ENCODE peak calls at places on chromosomes 3 and 15, in five cellular contexts. M is body of pancreas, T is psoas muscle, J is kidney, U is testis. G is an unnamed sample.

GRCh38 chr15:74053497-74053896 is 28.9 kb downstream of the GOLGA6A start:
- DNase-seq in T (no peak), J (no peak), M (no peak), U (no peak), G (no peak)

GRCh38 chr3:193240850-193241706 is at the start of gene PLAAT1:
- DNase-seq in U (peak; percentile 81), T (peak; percentile 80), M (peak; percentile 73), J (peak; percentile 80), G (peak; percentile 65)

GRCh38 chr3:125025647-125026046 is 30.1 kb downstream of the HEG1 start:
- DNase-seq in M (no peak), U (no peak), T (no peak), J (no peak), G (no peak)

GRCh38 chr3:8712045-8712870 is 21.3 kb upstream of the CAV3 start:
- DNase-seq in J (no peak), U (no peak), M (no peak), T (no peak), G (no peak)

GRCh38 chr3:56845505-56845904 is 43.8 kb upstream of the ARHGEF3 start:
- DNase-seq in J (no peak), U (no peak), T (no peak), M (no peak), G (no peak)

GRCh38 chr3:187909871-187910270 is 164.6 kb upstream of the BCL6 start:
- DNase-seq in T (no peak), U (no peak), M (no peak), J (no peak), G (no peak)

GRCh38 chr3:173916799-173917198 is 519.3 kb downstream of the NLGN1 start:
- DNase-seq in U (no peak), T (no peak), M (no peak), J (no peak), G (no peak)

GRCh38 chr15:74364936-74365618 is 2.4 kb downstream of the CYP11A1 start:
- DNase-seq in M (no peak), J (peak; percentile 51), U (no peak), T (no peak), G (no peak)

GRCh38 chr3:30401971-30402370 is 204.4 kb upstream of the TGFBR2 start:
- DNase-seq in M (no peak), T (no peak), J (no peak), U (no peak), G (no peak)

GRCh38 chr3:147410518-147411234 is 1.5 kb downstream of the ZIC1 start:
- DNase-seq in M (no peak), U (peak; percentile 23), J (peak; percentile 64), T (no peak), G (no peak)

GRCh38 chr3:138684411-138684810 is 75.8 kb downstream of the FAIM start:
- DNase-seq in U (no peak), M (no peak), J (no peak), T (no peak), G (no peak)

GRCh38 chr3:123543950-123544349 is 40.9 kb downstream of the HACD2 start:
- DNase-seq in U (no peak), T (no peak), J (no peak), M (no peak), G (no peak)

GRCh38 chr3:127113571-127113891 is 79.4 kb upstream of the PRR23E start:
- DNase-seq in T (no peak), J (no peak), M (no peak), U (no peak), G (no peak)
- H3K4me1 ChIP-seq in T (no peaks in the 10 kb centered on the region), J (no peaks in the 10 kb centered on the region), M (no peaks in the 10 kb centered on the region), U (no peaks in the 10 kb centered on the region), G (no peaks in the 10 kb centered on the region)

GRCh38 chr3:12159227-12159601 is 502 bp upstream of the TIMP4 start:
- DNase-seq in J (no peak), U (no peak), M (no peak), T (no peak), G (no peak)
- H3K4me3 ChIP-seq in J (peak overlapping the region; percentile 44), U (peak overlapping the region; percentile 35), M (no peak overlapping the region), T (peak overlapping the region; percentile 70), G (no peak overlapping the region)

GRCh38 chr3:13353936-13354542 is 66.1 kb downstream of the NUP210 start:
- DNase-seq in U (no peak), J (no peak), T (no peak), M (no peak), G (no peak)
- TF ChIP-seq CTCF in U (no peak), J (no peak), T (no peak), M (no peak), G (no peak)

DNA sequence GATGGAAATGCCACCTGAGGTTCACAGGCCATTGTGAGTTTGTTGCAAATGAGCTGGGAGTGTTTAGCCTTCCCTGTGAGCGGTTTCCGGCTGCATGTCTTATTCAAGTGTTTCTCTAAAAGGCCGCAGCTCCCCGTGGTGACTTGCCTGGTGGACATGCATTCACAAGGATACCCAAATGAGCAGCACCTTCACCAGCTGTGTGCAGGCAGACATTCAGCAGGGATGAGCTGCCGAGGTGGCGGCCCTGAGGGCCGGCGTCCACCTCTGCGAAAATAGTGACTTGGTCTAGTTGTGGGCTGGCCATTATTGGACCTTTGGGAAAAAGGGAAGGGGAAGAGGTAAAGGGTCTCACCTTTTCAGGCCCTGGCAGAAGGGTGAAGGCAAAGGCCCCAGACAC is 23.4 kb downstream of the SPSB4 start:
- DNase-seq in J (no peak), T (no peak), U (no peak), M (no peak), G (no peak)
- H3K4me1 ChIP-seq in J (peaks cover 2% of the 10 kb centered on the region), T (peaks cover 25% of the 10 kb centered on the region), U (peaks cover 9% of the 10 kb centered on the region), M (peaks cover 78% of the 10 kb centered on the region), G (no peaks in the 10 kb centered on the region)

GRCh38 chr15:45630958-45631691 is 3.7 kb upstream of the SQOR start:
- DNase-seq in U (no peak), T (no peak), M (no peak), J (no peak), G (peak; percentile 66)
- H3K4me3 ChIP-seq in U (no peak overlapping the region), T (no peak overlapping the region), M (no peak overlapping the region), J (peak overlapping the region; percentile 14), G (no peak overlapping the region)

GRCh38 chr3:48092270-48092669 is 76.1 kb upstream of the MAP4 start:
- DNase-seq in M (no peak), U (no peak), T (no peak), J (no peak), G (no peak)

GRCh38 chr3:48090166-48090939 is 74.1 kb upstream of the MAP4 start:
- DNase-seq in J (no peak), U (no peak), M (no peak), T (no peak), G (no peak)

GRCh38 chr3:48088056-48088748 is 72.0 kb upstream of the MAP4 start:
- DNase-seq in M (peak; percentile 26), T (no peak), J (no peak), U (peak; percentile 37), G (peak; percentile 46)

GRCh38 chr3:48086736-48087470 is 70.7 kb upstream of the MAP4 start:
- DNase-seq in T (no peak), M (no peak), U (no peak), J (no peak), G (no peak)

DNA sequence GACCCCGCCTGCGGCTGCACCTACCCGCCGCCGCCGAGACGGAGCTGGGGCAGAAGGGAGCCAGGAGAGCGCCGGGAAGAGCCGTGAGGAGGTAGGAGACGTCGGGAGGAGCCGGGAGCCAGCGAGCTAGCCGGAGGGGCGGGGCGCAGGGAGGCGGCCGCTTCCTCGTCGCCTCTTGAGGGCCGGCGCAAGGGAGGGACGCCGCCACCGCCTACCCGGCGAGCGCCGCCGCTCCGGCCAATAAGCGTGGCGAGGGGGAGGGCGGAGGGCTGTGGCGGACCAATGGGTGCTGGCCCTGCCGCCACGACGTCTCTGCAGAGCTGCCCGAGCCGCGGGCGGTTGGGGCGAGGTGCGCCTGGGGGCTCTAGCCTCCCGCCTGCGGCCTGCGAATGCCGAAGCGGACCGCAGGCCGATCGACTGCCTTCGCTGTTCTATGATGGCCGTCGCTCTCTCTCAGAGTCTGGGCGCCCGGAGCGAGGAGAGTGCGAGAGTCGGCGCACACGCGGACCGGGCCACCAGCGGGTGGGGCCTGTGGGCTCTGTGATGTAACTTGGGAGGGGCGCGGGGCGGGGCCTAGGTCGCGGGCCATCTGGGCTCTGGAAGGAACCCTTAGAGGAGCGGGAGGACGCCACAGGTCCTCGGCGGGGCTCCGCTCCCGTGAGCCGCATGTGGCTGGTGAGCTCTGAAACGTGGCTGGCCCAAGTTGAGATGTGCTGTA is 72.7 kb upstream of the MAP4 start:
- DNase-seq in U (peak; percentile 98), M (peak; percentile 97), T (peak; percentile 97), J (peak; percentile 99), G (peak; percentile 98)
- TF ChIP-seq CTCF in U (no peak), M (peak; percentile 31), T (no peak), J (no peak), G (no peak)

GRCh38 chr3:4986175-4986610 is 7.0 kb downstream of the BHLHE40 start:
- DNase-seq in U (no peak), T (no peak), J (no peak), M (no peak), G (no peak)
- H3K4me1 ChIP-seq in U (peaks cover 54% of the 10 kb centered on the region), T (peaks cover 53% of the 10 kb centered on the region), J (peaks cover 26% of the 10 kb centered on the region), M (peaks cover 73% of the 10 kb centered on the region), G (peaks cover 10% of the 10 kb centered on the region)

GRCh38 chr3:16290827-16291196 is 25.8 kb downstream of the OXNAD1 start:
- DNase-seq in M (no peak), T (no peak), J (no peak), U (no peak), G (no peak)
- H3K4me3 ChIP-seq in M (no peak overlapping the region), T (no peak overlapping the region), J (no peak overlapping the region), U (no peak overlapping the region), G (no peak overlapping the region)

GRCh38 chr3:141729240-141729639 is 8.9 kb upstream of the RNF7 start:
- DNase-seq in T (no peak), M (no peak), J (no peak), U (no peak), G (no peak)
- TF ChIP-seq CTCF in T (no peak), M (no peak), J (no peak), U (no peak), G (no peak)

G was measured in colonic mucosa.